ENCODE peak calls at places on chromosomes 7 and 10, in six cellular contexts. V is kidney epithelial cell, H is COR-L47, L is amniotic stem cell, G is frontal cortex, F is adipocyte. B is an unnamed sample.

GRCh38 chr10:29377333-29377961 is 88.6 kb downstream of the LYZL1 start:
- DNase-seq in L (peak), V (no peak), H (no peak), G (peak), F (peak), B (peak)

GRCh38 chr7:2043316-2044039 is 189.3 kb downstream of the MAD1L1 start:
- DNase-seq in H (no peak), F (no peak), G (no peak), V (no peak), L (no peak), B (peak)

GRCh38 chr7:54831644-54832095 is 72.7 kb upstream of the SEC61G start:
- DNase-seq in F (no peak), G (no peak), V (no peak), H (no peak), L (no peak), B (no peak)

GRCh38 chr10:45470098-45471012 is 96.3 kb downstream of the ALOX5 start:
- DNase-seq in V (no peak), H (no peak), F (peak), L (no peak), G (no peak), B (no peak)

GRCh38 chr10:97243836-97244235 is 48.6 kb downstream of the ARHGAP19 start:
- DNase-seq in H (no peak), L (no peak), V (no peak), F (no peak), G (no peak), B (no peak)

GRCh38 chr10:106189254-106189653 is 975.3 kb downstream of the SORCS1 start:
- DNase-seq in L (no peak), G (peak), F (peak), H (peak), V (no peak), B (no peak)

GRCh38 chr10:23293145-23293724 is 51.4 kb downstream of the C10orf67 start:
- DNase-seq in L (no peak), H (no peak), V (no peak), G (no peak), F (peak), B (no peak)

GRCh38 chr10:121096617-121097431 is 245.7 kb downstream of the WDR11 start:
- DNase-seq in H (no peak), L (no peak), F (no peak), G (no peak), V (no peak), B (no peak)

GRCh38 chr10:110077436-110078120 is 69.8 kb downstream of the ADD3 start:
- DNase-seq in F (peak), V (no peak), H (no peak), L (no peak), G (no peak), B (no peak)

GRCh38 chr7:141665208-141666035 is 36.5 kb downstream of the DENND11 start:
- DNase-seq in L (no peak), F (no peak), H (no peak), V (no peak), G (no peak), B (no peak)

GRCh38 chr7:142806957-142807356 is 36.2 kb downstream of the PRSS2 start:
- DNase-seq in G (no peak), L (no peak), F (no peak), H (no peak), V (no peak), B (no peak)

GRCh38 chr7:29327455-29327854 is 132.9 kb downstream of the CHN2 start:
- DNase-seq in F (no peak), G (no peak), L (no peak), V (no peak), H (no peak), B (no peak)